ENCODE peak calls at places on chromosome 12, in four cellular contexts. E is GM12878, H is K562, D is HepG2. O is an unnamed sample.

GRCh38 chr12:37543966-37544668 is 772.5 kb upstream of the ALG10B start:
- DNase-seq in H (no peak), E (no peak), D (no peak), O (no peak)

GRCh38 chr12:128180166-128180565 is 86.8 kb upstream of the TMEM132C start:
- DNase-seq in H (peak), D (no peak), E (no peak), O (no peak)

GRCh38 chr12:56097738-56098137 is 6.6 kb upstream of the PA2G4 start:
- DNase-seq in H (peak), D (no peak), E (no peak), O (no peak)

GRCh38 chr12:47767197-47767724 is 5.8 kb upstream of the SLC48A1 start:
- DNase-seq in D (peak), E (no peak), H (peak), O (peak)

GRCh38 chr12:34398706-34399630 is 376.7 kb downstream of the ALG10 start:
- DNase-seq in D (no peak), E (no peak), H (peak), O (peak)

GRCh38 chr12:103114296-103115055 is 157.0 kb downstream of the ASCL1 start:
- DNase-seq in E (peak), D (no peak), H (no peak), O (no peak)

GRCh38 chr12:14618990-14619389 is 51.3 kb upstream of the PLBD1 start:
- DNase-seq in D (no peak), E (no peak), H (no peak), O (no peak)

GRCh38 chr12:86838264-86838663 is 582.1 kb upstream of the MGAT4C start:
- DNase-seq in D (no peak), H (no peak), E (no peak), O (no peak)

GRCh38 chr12:9940370-9940769 is 8.2 kb upstream of the CLEC2A start:
- DNase-seq in E (no peak), D (no peak), H (no peak), O (no peak)

GRCh38 chr12:14417717-14418116 is 52.2 kb downstream of the ATF7IP start:
- DNase-seq in D (peak), E (no peak), H (peak), O (peak)

GRCh38 chr12:25824729-25825128 is 133.8 kb upstream of the RASSF8 start:
- DNase-seq in H (no peak), D (no peak), E (no peak), O (no peak)

GRCh38 chr12:2183556-2184541 is 131.1 kb downstream of the CACNA1C start:
- DNase-seq in E (no peak), D (peak), H (no peak), O (no peak)

GRCh38 chr12:121530600-121531355 is 50.0 kb downstream of the KDM2B start:
- DNase-seq in D (no peak), E (no peak), H (peak), O (peak)

GRCh38 chr12:29131539-29131938 is 17.5 kb upstream of the FAR2 start:
- DNase-seq in E (no peak), D (no peak), H (no peak), O (no peak)

GRCh38 chr12:12533238-12533829 is 29.3 kb downstream of the DUSP16 start:
- DNase-seq in H (peak), D (peak), E (no peak), O (no peak)

GRCh38 chr12:92538970-92539749 is 163.6 kb upstream of the PLEKHG7 start:
- DNase-seq in D (no peak), H (peak), E (peak), O (no peak)

GRCh38 chr12:86662464-86662863 is 406.3 kb upstream of the MGAT4C start:
- DNase-seq in D (no peak), E (no peak), H (no peak), O (no peak)

GRCh38 chr12:51773145-51773869 is 75.2 kb downstream of the FIGNL2 start:
- DNase-seq in D (no peak), E (no peak), H (no peak), O (no peak)

DNA sequence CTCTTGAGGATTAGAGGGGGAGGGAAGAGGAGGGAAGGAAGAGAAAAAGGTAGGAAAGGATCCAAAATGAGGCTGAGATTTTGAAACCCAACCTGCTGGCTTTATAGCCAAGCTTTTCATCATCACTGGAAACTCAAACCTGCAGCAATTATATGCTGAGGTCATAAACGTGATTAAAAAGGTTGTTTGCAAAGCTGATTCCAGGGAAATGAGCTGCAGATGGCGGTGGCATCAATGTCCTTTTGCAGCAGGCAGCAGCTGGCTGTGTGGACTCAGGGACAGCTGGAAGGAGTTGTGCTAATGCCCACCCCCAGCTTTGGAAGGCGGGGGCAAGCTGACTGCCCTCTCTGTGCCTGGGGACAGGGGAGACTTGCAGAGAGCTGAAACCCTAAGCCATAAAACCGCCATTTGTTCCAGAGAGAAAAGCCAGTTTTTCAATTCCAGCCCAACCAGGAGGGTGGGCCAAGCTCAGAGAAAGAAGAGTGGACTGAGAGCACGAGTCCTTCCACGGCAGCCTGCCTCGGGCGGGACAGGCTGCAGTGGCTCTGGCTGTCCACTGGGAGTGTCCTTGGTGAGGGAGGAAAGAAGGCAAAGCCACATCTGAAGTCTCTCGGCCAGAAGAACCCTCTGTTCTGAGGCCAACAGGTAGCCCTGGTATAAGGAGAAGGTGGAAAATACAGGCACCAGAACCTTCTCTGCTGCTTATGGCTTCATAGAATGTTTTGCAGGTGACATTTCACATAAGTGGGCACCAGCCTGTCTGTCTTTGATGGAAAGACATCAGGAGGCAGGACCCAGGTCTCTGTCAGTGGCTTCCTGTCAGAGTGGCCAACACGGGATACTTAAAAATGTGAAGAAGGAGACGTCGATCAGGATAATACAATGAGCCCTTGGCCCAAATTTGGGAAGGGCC is 90.7 kb downstream of the SINHCAF start:
- DNase-seq in D (peak), H (peak), E (no peak), O (peak)
- TF ChIP-seq ATF3 in D (no peak), H (no peak), E (no peak), O (no peak)

DNA sequence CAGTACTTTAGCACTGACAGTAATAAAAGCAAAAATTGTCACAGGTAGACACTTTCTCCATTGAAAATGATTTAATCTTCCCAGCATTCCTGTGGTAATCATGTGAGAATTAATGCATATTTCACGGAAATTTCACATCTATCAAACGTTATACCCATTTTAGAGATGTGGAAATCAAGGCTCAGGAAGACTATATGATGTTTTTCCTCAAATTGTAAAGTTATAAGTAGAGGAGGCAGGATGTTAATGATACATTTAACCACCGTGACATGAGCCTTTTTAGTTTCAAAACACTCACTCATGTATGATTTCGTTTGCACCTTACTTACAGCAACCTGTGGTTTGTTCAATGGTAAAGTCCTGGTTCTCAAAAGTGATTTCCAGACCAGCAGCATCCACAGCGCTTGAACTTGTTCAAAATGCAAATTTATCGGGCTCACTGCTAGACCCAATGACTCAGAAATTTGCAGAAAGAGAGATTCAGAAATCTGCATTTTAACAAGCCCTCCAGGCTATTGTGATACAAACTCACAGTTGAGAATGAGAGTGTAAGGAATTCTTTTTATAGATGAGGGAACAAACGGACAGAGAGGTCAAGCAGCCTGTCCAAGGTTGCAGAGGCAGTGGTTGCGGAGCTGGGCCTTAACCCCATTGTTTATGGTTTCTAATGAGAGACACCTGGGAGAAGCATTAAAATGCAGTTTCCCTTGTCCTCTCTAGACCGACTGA is 654.8 kb upstream of the TBX3 start:
- DNase-seq in E (peak), H (no peak), D (no peak), O (peak)
- TF ChIP-seq CREM in E (no peak), H (no peak), D (no peak), O (no peak)

GRCh38 chr12:112303004-112303403 is 79.2 kb downstream of the HECTD4 start:
- DNase-seq in D (no peak), H (no peak), E (peak), O (no peak)
- TF ChIP-seq SP1 in D (no peak), H (no peak), E (peak), O (no peak)

GRCh38 chr12:41936333-41936732 is 208.3 kb downstream of the GXYLT1 start:
- DNase-seq in H (no peak), D (no peak), E (no peak), O (no peak)

GRCh38 chr12:41932028-41932427 is 212.6 kb downstream of the GXYLT1 start:
- DNase-seq in H (no peak), E (no peak), D (no peak), O (no peak)

GRCh38 chr12:41932470-41932991 is 212.1 kb downstream of the GXYLT1 start:
- DNase-seq in E (no peak), D (no peak), H (peak), O (peak)
- TF ChIP-seq ATF3 in E (no peak), D (no peak), H (no peak), O (no peak)

DNA sequence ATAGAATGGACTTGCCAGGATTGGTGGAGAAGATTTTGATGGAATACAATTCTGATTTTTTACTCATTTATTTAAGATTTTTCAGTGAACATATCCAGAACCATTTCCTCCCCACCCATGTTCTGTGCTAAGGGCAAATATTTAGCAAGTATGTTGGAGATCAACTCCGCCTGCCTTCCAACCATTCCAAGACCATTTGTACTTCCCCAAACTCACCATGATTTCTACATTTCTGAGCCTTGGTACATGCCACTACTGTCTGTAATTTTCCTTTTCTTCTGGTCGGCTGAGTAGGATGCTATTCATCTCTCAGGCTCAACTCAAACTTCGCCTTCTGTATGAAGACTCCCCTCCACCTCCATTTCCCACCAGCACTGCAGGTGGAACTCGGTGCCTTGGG is 150.6 kb downstream of the NTF3 start:
- DNase-seq in E (no peak), D (no peak), H (no peak), O (no peak)
- TF ChIP-seq CREM in E (no peak), D (no peak), H (no peak), O (no peak)

GRCh38 chr12:57110189-57111045 is 745 bp downstream of the STAT6 start:
- DNase-seq in D (peak), E (no peak), H (peak), O (peak)
- TF ChIP-seq SP1 in D (peak), E (no peak), H (peak), O (peak)

O was measured in WTC11.